ENCODE peak calls at places on chromosome 6, in ten cellular contexts. R is tibial nerve; Q is astrocyte of the spinal cord; I is lung; V is RWPE1; O is CD8-positive, alpha-beta T cell; A is lower lobe of right lung; N is cardiac fibroblast; M is ovary; Y is foreskin fibroblast. Z is an unnamed sample.

GRCh38 chr6:140711019-140711613 is 1336.7 kb upstream of the CITED2 start:
- DNase-seq in R (no peak), Q (no peak), I (no peak), V (no peak), O (no peak), A (no peak), N (no peak), M (no peak), Y (no peak), Z (no peak)

GRCh38 chr6:7542878-7543394 is 1.5 kb downstream of the DSP start:
- DNase-seq in R (no peak), Q (peak; percentile 19), I (peak; percentile 45), V (peak; percentile 77), O (no peak), A (peak; percentile 58), N (peak; percentile 53), M (peak; percentile 47), Y (peak; percentile 53), Z (peak; percentile 67)

GRCh38 chr6:166578536-166579233 is 7.8 kb downstream of the RAMACL start:
- DNase-seq in R (no peak), Q (no peak), I (no peak), V (no peak), O (no peak), A (no peak), N (no peak), M (no peak), Y (no peak), Z (no peak)

GRCh38 chr6:168217880-168218537 is 101.6 kb downstream of the DACT2 start:
- DNase-seq in R (no peak), Q (no peak), I (no peak), V (no peak), O (no peak), A (no peak), N (peak; percentile 34), M (no peak), Y (no peak), Z (no peak)

GRCh38 chr6:69868252-69868804 is 2.0 kb downstream of the COL19A1 start:
- DNase-seq in R (no peak), Q (no peak), I (no peak), V (no peak), O (no peak), A (no peak), N (no peak), M (no peak), Y (no peak), Z (no peak)

GRCh38 chr6:27078734-27079357 is 168.7 kb upstream of the PRSS16 start:
- DNase-seq in R (peak; percentile 50), Q (peak; percentile 67), I (peak; percentile 42), V (peak; percentile 52), O (no peak), A (no peak), N (peak; percentile 77), M (peak; percentile 18), Y (peak; percentile 82), Z (peak; percentile 64)

GRCh38 chr6:43679057-43679456 is 8.5 kb downstream of the MRPS18A start:
- DNase-seq in R (no peak), Q (no peak), I (no peak), V (no peak), O (no peak), A (no peak), N (no peak), M (no peak), Y (no peak), Z (no peak)

GRCh38 chr6:43113431-43114260 is 37.5 kb downstream of the PTK7 start:
- DNase-seq in R (no peak), Q (no peak), I (no peak), V (no peak), O (no peak), A (no peak), N (no peak), M (no peak), Y (peak; percentile 70), Z (no peak)

GRCh38 chr6:118881440-118882313 is 12.3 kb upstream of the ASF1A start:
- DNase-seq in R (no peak), Q (no peak), I (no peak), V (no peak), O (no peak), A (no peak), N (no peak), M (no peak), Y (no peak), Z (no peak)

GRCh38 chr6:33624856-33625255 is 3.7 kb downstream of the ITPR3 start:
- DNase-seq in R (no peak), Q (no peak), I (no peak), V (no peak), O (no peak), A (no peak), N (no peak), M (no peak), Y (no peak), Z (no peak)

GRCh38 chr6:1388081-1388926 is 1.1 kb upstream of the FOXF2 start:
- DNase-seq in R (no peak), Q (no peak), I (no peak), V (no peak), O (no peak), A (no peak), N (no peak), M (no peak), Y (peak; percentile 92), Z (no peak)

GRCh38 chr6:33851959-33852358 is 48.2 kb upstream of the MLN start:
- DNase-seq in R (no peak), Q (no peak), I (no peak), V (no peak), O (no peak), A (no peak), N (peak; percentile 35), M (no peak), Y (peak; percentile 31), Z (peak; percentile 18)

GRCh38 chr6:14316911-14317535 is 199.5 kb downstream of the CD83 start:
- DNase-seq in R (no peak), Q (no peak), I (no peak), V (no peak), O (no peak), A (no peak), N (no peak), M (no peak), Y (no peak), Z (no peak)

GRCh38 chr6:127956260-127956888 is 55.5 kb upstream of the THEMIS start:
- DNase-seq in R (no peak), Q (no peak), I (no peak), V (no peak), O (no peak), A (no peak), N (no peak), M (no peak), Y (peak; percentile 37), Z (peak; percentile 41)

GRCh38 chr6:150087336-150087735 is 18.4 kb upstream of the ULBP3 start:
- DNase-seq in R (no peak), Q (no peak), I (no peak), V (no peak), O (no peak), A (no peak), N (no peak), M (no peak), Y (no peak), Z (no peak)

GRCh38 chr6:73579851-73580246 is 59.0 kb upstream of the EEF1A1 start:
- DNase-seq in R (peak; percentile 55), Q (peak; percentile 93), I (peak; percentile 43), V (peak; percentile 29), O (no peak), A (no peak), N (peak; percentile 97), M (peak; percentile 38), Y (peak; percentile 95), Z (peak; percentile 18)

GRCh38 chr6:33592595-33593413 is 12.7 kb upstream of the BAK1 start:
- DNase-seq in R (no peak), Q (no peak), I (no peak), V (no peak), O (peak; percentile 35), A (peak; percentile 62), N (no peak), M (no peak), Y (no peak), Z (no peak)

GRCh38 chr6:79170915-79171314 is 63.6 kb downstream of the HMGN3 start:
- DNase-seq in R (no peak), Q (peak; percentile 65), I (no peak), V (peak; percentile 51), O (no peak), A (no peak), N (peak; percentile 80), M (no peak), Y (no peak), Z (peak; percentile 95)

DNA sequence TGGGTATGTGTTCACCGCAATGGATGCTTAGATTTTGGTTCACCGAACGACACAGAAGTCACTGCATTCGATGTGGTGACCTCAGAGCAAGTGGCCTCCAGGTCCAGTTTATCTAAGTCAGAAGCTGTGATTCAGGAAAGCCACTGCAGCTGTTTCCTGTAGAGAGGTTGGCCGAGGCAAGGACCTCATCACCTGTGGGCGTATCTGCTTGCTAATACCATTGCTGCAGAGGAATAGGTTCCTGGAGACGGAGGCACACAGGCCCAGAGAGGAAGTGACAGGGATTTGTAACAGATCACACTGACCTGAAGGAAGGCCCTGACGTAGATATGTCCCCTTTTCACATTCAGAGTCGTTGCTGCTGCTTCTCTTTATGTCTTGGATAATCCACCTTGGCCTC is 82.7 kb downstream of the FARS2 start:
- DNase-seq in R (no peak), Q (no peak), I (no peak), V (no peak), O (no peak), A (no peak), N (no peak), M (no peak), Y (no peak), Z (no peak)
- TF ChIP-seq CTCF in R (no peak), Q (no peak), I (no peak), V (no peak), O (no peak), A (no peak), N (no peak), M (no peak), Y (no peak), Z (no peak)

GRCh38 chr6:30687659-30688431 is 1.4 kb upstream of the PPP1R18 start:
- DNase-seq in R (peak; percentile 38), Q (peak; percentile 45), I (no peak), V (no peak), O (no peak), A (no peak), N (peak; percentile 60), M (peak; percentile 63), Y (peak; percentile 84), Z (no peak)
- TF ChIP-seq CTCF in R (peak; percentile 41), Q (peak; percentile 38), I (no peak), V (no peak), O (no peak), A (no peak), N (peak; percentile 39), M (peak; percentile 20), Y (peak; percentile 26), Z (no peak)

GRCh38 chr6:133889557-133890301 is 816 bp downstream of the TCF21 start:
- DNase-seq in R (no peak), Q (peak; percentile 60), I (no peak), V (no peak), O (no peak), A (peak; percentile 49), N (peak; percentile 68), M (peak; percentile 70), Y (peak; percentile 54), Z (no peak)
- TF ChIP-seq CTCF in R (no peak), Q (peak; percentile 30), I (no peak), V (no peak), O (no peak), A (no peak), N (peak; percentile 36), M (no peak), Y (no peak), Z (no peak)

GRCh38 chr6:6494677-6495076 is 93.8 kb upstream of the LY86 start:
- DNase-seq in R (peak; percentile 41), Q (no peak), I (peak; percentile 38), V (peak; percentile 44), O (no peak), A (peak; percentile 73), N (no peak), M (peak; percentile 20), Y (no peak), Z (peak; percentile 69)
- TF ChIP-seq CTCF in R (no peak), Q (no peak), I (peak; percentile 21), V (peak; percentile 45), O (no peak), A (peak; percentile 58), N (no peak), M (no peak), Y (no peak), Z (peak; percentile 84)